ENCODE peak calls at places on chromosomes 5 and 9, in nine cellular contexts. One of them, this sample, is unnamed.

GRCh38 chr9:92164490-92164889 is 49.3 kb upstream of the SPTLC1 start:
- DNase-seq in adipocyte: no peak
- DNase-seq in sigmoid colon: no peak
- DNase-seq in CD8-positive, alpha-beta T cell: no peak
- DNase-seq in AG04450: no peak
- DNase-seq in trophoblast cell: no peak
- DNase-seq in Panc1: no peak
- DNase-seq in fibroblast of lung: no peak
- DNase-seq in skeletal muscle cell: no peak
- DNase-seq in this sample: no peak

GRCh38 chr5:32507738-32508434 is 63.3 kb upstream of the ZFR start:
- DNase-seq in trophoblast cell: peak; percentile 84
- DNase-seq in sigmoid colon: peak; percentile 70
- DNase-seq in Panc1: no peak
- DNase-seq in fibroblast of lung: peak; percentile 65
- DNase-seq in adipocyte: peak; percentile 38
- DNase-seq in skeletal muscle cell: peak; percentile 88
- DNase-seq in AG04450: no peak
- DNase-seq in CD8-positive, alpha-beta T cell: no peak
- DNase-seq in this sample: peak; percentile 69

GRCh38 chr5:43210570-43210969 is 18.5 kb downstream of the NIM1K start:
- DNase-seq in trophoblast cell: peak; percentile 23
- DNase-seq in sigmoid colon: no peak
- DNase-seq in adipocyte: no peak
- DNase-seq in fibroblast of lung: no peak
- DNase-seq in CD8-positive, alpha-beta T cell: no peak
- DNase-seq in skeletal muscle cell: no peak
- DNase-seq in AG04450: no peak
- DNase-seq in Panc1: no peak
- DNase-seq in this sample: no peak

GRCh38 chr5:135156715-135157404 is 122.8 kb upstream of the PITX1 start:
- DNase-seq in fibroblast of lung: no peak
- DNase-seq in Panc1: no peak
- DNase-seq in AG04450: no peak
- DNase-seq in adipocyte: no peak
- DNase-seq in trophoblast cell: no peak
- DNase-seq in skeletal muscle cell: no peak
- DNase-seq in sigmoid colon: no peak
- DNase-seq in CD8-positive, alpha-beta T cell: no peak
- DNase-seq in this sample: no peak

GRCh38 chr5:27947088-27947487 is 908.7 kb upstream of the CDH9 start:
- DNase-seq in adipocyte: no peak
- DNase-seq in trophoblast cell: no peak
- DNase-seq in AG04450: no peak
- DNase-seq in skeletal muscle cell: no peak
- DNase-seq in Panc1: no peak
- DNase-seq in CD8-positive, alpha-beta T cell: no peak
- DNase-seq in fibroblast of lung: no peak
- DNase-seq in sigmoid colon: no peak
- DNase-seq in this sample: peak; percentile 58

GRCh38 chr5:136120529-136120928 is 12.1 kb upstream of the SMAD5 start:
- DNase-seq in Panc1: no peak
- DNase-seq in CD8-positive, alpha-beta T cell: no peak
- DNase-seq in AG04450: no peak
- DNase-seq in fibroblast of lung: no peak
- DNase-seq in skeletal muscle cell: no peak
- DNase-seq in sigmoid colon: no peak
- DNase-seq in trophoblast cell: peak; percentile 20
- DNase-seq in adipocyte: no peak
- DNase-seq in this sample: no peak

GRCh38 chr9:111980398-111980797 is 83.8 kb downstream of the UGCG start:
- DNase-seq in trophoblast cell: peak; percentile 24
- DNase-seq in skeletal muscle cell: no peak
- DNase-seq in adipocyte: no peak
- DNase-seq in CD8-positive, alpha-beta T cell: no peak
- DNase-seq in Panc1: no peak
- DNase-seq in fibroblast of lung: no peak
- DNase-seq in AG04450: no peak
- DNase-seq in sigmoid colon: no peak
- DNase-seq in this sample: no peak

GRCh38 chr5:53645581-53645980 is 85.1 kb downstream of the NDUFS4 start:
- DNase-seq in CD8-positive, alpha-beta T cell: no peak
- DNase-seq in Panc1: no peak
- DNase-seq in fibroblast of lung: no peak
- DNase-seq in adipocyte: no peak
- DNase-seq in sigmoid colon: no peak
- DNase-seq in AG04450: no peak
- DNase-seq in skeletal muscle cell: no peak
- DNase-seq in trophoblast cell: no peak
- DNase-seq in this sample: no peak

GRCh38 chr5:173330151-173330855 is 2.1 kb upstream of the STC2 start:
- DNase-seq in CD8-positive, alpha-beta T cell: no peak
- DNase-seq in fibroblast of lung: no peak
- DNase-seq in Panc1: no peak
- DNase-seq in sigmoid colon: no peak
- DNase-seq in trophoblast cell: no peak
- DNase-seq in AG04450: no peak
- DNase-seq in skeletal muscle cell: no peak
- DNase-seq in adipocyte: no peak
- DNase-seq in this sample: no peak

GRCh38 chr5:187617-188451 is 3.5 kb upstream of the LRRC14B start:
- DNase-seq in CD8-positive, alpha-beta T cell: no peak
- DNase-seq in fibroblast of lung: no peak
- DNase-seq in Panc1: no peak
- DNase-seq in skeletal muscle cell: no peak
- DNase-seq in adipocyte: no peak
- DNase-seq in trophoblast cell: no peak
- DNase-seq in sigmoid colon: peak; percentile 59
- DNase-seq in AG04450: no peak
- DNase-seq in this sample: no peak

GRCh38 chr9:128323192-128323730 is 622 bp downstream of the COQ4 start:
- DNase-seq in fibroblast of lung: peak; percentile 63
- DNase-seq in AG04450: no peak
- DNase-seq in adipocyte: peak; percentile 55
- DNase-seq in sigmoid colon: no peak
- DNase-seq in trophoblast cell: peak; percentile 16
- DNase-seq in skeletal muscle cell: no peak
- DNase-seq in CD8-positive, alpha-beta T cell: no peak
- DNase-seq in Panc1: no peak
- DNase-seq in this sample: peak; percentile 35

GRCh38 chr5:17021363-17021932 is 85.4 kb upstream of the MYO10 start:
- DNase-seq in CD8-positive, alpha-beta T cell: no peak
- DNase-seq in fibroblast of lung: no peak
- DNase-seq in sigmoid colon: no peak
- DNase-seq in trophoblast cell: no peak
- DNase-seq in skeletal muscle cell: no peak
- DNase-seq in AG04450: no peak
- DNase-seq in Panc1: no peak
- DNase-seq in adipocyte: peak; percentile 36
- DNase-seq in this sample: no peak

GRCh38 chr5:160229190-160229742 is at the start of gene FABP6:
- DNase-seq in skeletal muscle cell: no peak
- DNase-seq in Panc1: no peak
- DNase-seq in CD8-positive, alpha-beta T cell: no peak
- DNase-seq in trophoblast cell: no peak
- DNase-seq in AG04450: no peak
- DNase-seq in adipocyte: no peak
- DNase-seq in fibroblast of lung: no peak
- DNase-seq in sigmoid colon: no peak
- DNase-seq in this sample: no peak

GRCh38 chr9:20269620-20270019 is 352.7 kb downstream of the MLLT3 start:
- DNase-seq in Panc1: no peak
- DNase-seq in fibroblast of lung: no peak
- DNase-seq in skeletal muscle cell: no peak
- DNase-seq in sigmoid colon: no peak
- DNase-seq in CD8-positive, alpha-beta T cell: no peak
- DNase-seq in trophoblast cell: peak; percentile 27
- DNase-seq in adipocyte: no peak
- DNase-seq in AG04450: no peak
- DNase-seq in this sample: no peak

GRCh38 chr5:140966293-140967225 is at the start of gene PCDHAC2:
- DNase-seq in Panc1: no peak
- DNase-seq in trophoblast cell: no peak
- DNase-seq in sigmoid colon: peak; percentile 71
- DNase-seq in adipocyte: peak; percentile 18
- DNase-seq in fibroblast of lung: peak; percentile 24
- DNase-seq in AG04450: no peak
- DNase-seq in skeletal muscle cell: no peak
- DNase-seq in CD8-positive, alpha-beta T cell: no peak
- DNase-seq in this sample: no peak

GRCh38 chr5:72847439-72847838 is 31.0 kb downstream of the TNPO1 start:
- DNase-seq in fibroblast of lung: peak; percentile 42
- DNase-seq in sigmoid colon: no peak
- DNase-seq in trophoblast cell: no peak
- DNase-seq in AG04450: no peak
- DNase-seq in CD8-positive, alpha-beta T cell: no peak
- DNase-seq in adipocyte: peak; percentile 53
- DNase-seq in skeletal muscle cell: no peak
- DNase-seq in Panc1: no peak
- DNase-seq in this sample: no peak

GRCh38 chr5:72848474-72849428 is 32.3 kb downstream of the TNPO1 start:
- DNase-seq in adipocyte: peak; percentile 76
- DNase-seq in skeletal muscle cell: no peak
- DNase-seq in fibroblast of lung: no peak
- DNase-seq in CD8-positive, alpha-beta T cell: peak; percentile 31
- DNase-seq in sigmoid colon: peak; percentile 71
- DNase-seq in Panc1: no peak
- DNase-seq in AG04450: no peak
- DNase-seq in trophoblast cell: peak; percentile 44
- DNase-seq in this sample: peak; percentile 23

GRCh38 chr5:72849546-72849945 is 33.1 kb downstream of the TNPO1 start:
- DNase-seq in fibroblast of lung: no peak
- DNase-seq in CD8-positive, alpha-beta T cell: no peak
- DNase-seq in skeletal muscle cell: no peak
- DNase-seq in sigmoid colon: no peak
- DNase-seq in Panc1: no peak
- DNase-seq in trophoblast cell: peak; percentile 8
- DNase-seq in adipocyte: peak; percentile 52
- DNase-seq in AG04450: no peak
- DNase-seq in this sample: no peak

GRCh38 chr5:72846483-72846882 is 30.0 kb downstream of the TNPO1 start:
- DNase-seq in Panc1: no peak
- DNase-seq in adipocyte: no peak
- DNase-seq in CD8-positive, alpha-beta T cell: no peak
- DNase-seq in skeletal muscle cell: no peak
- DNase-seq in trophoblast cell: no peak
- DNase-seq in AG04450: no peak
- DNase-seq in sigmoid colon: no peak
- DNase-seq in fibroblast of lung: no peak
- DNase-seq in this sample: no peak

GRCh38 chr5:72847989-72848473 is 31.6 kb downstream of the TNPO1 start:
- DNase-seq in AG04450: peak; percentile 76
- DNase-seq in Panc1: peak; percentile 71
- DNase-seq in adipocyte: peak; percentile 97
- DNase-seq in fibroblast of lung: peak; percentile 93
- DNase-seq in CD8-positive, alpha-beta T cell: peak; percentile 75
- DNase-seq in trophoblast cell: peak; percentile 92
- DNase-seq in sigmoid colon: peak; percentile 93
- DNase-seq in skeletal muscle cell: peak; percentile 81
- DNase-seq in this sample: peak; percentile 94
- H3K4me3 ChIP-seq in AG04450: peak overlapping the region; percentile 87
- H3K4me3 ChIP-seq in Panc1: peak overlapping the region; percentile 84
- H3K4me3 ChIP-seq in adipocyte: peak overlapping the region; percentile 98
- H3K4me3 ChIP-seq in fibroblast of lung: peak overlapping the region; percentile 80
- H3K4me3 ChIP-seq in CD8-positive, alpha-beta T cell: peak overlapping the region; percentile 84
- H3K4me3 ChIP-seq in trophoblast cell: peak overlapping the region; percentile 92
- H3K4me3 ChIP-seq in sigmoid colon: peak overlapping the region; percentile 71
- H3K4me3 ChIP-seq in skeletal muscle cell: peak overlapping the region; percentile 79
- H3K4me3 ChIP-seq in this sample: peak overlapping the region; percentile 80

GRCh38 chr9:4430492-4431261 is 59.6 kb upstream of the SLC1A1 start:
- DNase-seq in fibroblast of lung: peak; percentile 12
- DNase-seq in sigmoid colon: no peak
- DNase-seq in AG04450: no peak
- DNase-seq in skeletal muscle cell: no peak
- DNase-seq in CD8-positive, alpha-beta T cell: no peak
- DNase-seq in adipocyte: peak; percentile 40
- DNase-seq in Panc1: no peak
- DNase-seq in trophoblast cell: peak; percentile 35
- DNase-seq in this sample: no peak
- H3K4me3 ChIP-seq in fibroblast of lung: no peak overlapping the region
- H3K4me3 ChIP-seq in sigmoid colon: no peak overlapping the region
- H3K4me3 ChIP-seq in AG04450: no peak overlapping the region
- H3K4me3 ChIP-seq in skeletal muscle cell: no peak overlapping the region
- H3K4me3 ChIP-seq in CD8-positive, alpha-beta T cell: no peak overlapping the region
- H3K4me3 ChIP-seq in adipocyte: peak overlapping the region; percentile 45
- H3K4me3 ChIP-seq in Panc1: no peak overlapping the region
- H3K4me3 ChIP-seq in trophoblast cell: no peak overlapping the region
- H3K4me3 ChIP-seq in this sample: no peak overlapping the region

DNA sequence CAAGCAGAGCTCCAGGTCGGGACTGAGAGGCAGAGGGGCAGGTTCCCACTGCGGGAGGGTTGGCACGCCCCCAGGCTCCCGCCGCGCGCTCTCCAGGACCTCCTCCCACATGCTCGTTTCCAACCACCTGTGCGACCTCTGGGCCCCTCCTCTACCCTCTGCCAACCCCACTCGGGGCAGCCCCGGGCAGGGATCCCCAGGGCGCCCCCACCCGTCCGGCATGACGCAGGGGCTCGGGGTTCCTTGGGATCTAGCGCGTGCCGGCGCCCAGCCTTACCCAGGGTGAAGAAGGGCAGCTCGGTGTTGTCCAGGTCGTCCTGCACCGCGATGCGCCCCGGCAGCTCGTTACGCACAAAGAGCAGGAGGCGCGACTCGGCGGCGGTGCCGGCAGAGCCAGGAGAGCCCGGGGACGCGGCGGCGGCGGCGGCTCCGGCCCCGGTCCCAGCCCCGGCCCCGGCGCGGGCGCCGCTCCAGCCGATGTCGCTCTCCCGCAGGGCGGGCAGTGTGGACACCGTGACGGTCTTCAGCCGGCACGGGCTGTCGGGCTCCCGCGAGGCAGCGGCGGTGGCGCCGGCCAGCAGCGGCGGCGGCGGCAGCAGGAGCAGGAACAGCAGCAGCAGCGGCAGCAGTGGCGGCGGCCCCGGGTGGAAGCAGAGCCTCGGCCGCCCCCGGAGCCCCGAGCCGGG is 494 bp downstream of the ASTN2 start:
- DNase-seq in CD8-positive, alpha-beta T cell: no peak
- DNase-seq in sigmoid colon: no peak
- DNase-seq in AG04450: no peak
- DNase-seq in fibroblast of lung: no peak
- DNase-seq in trophoblast cell: peak; percentile 50
- DNase-seq in adipocyte: peak; percentile 40
- DNase-seq in skeletal muscle cell: no peak
- DNase-seq in Panc1: no peak
- DNase-seq in this sample: no peak
- H3K4me3 ChIP-seq in CD8-positive, alpha-beta T cell: no peak overlapping the region
- H3K4me3 ChIP-seq in sigmoid colon: no peak overlapping the region
- H3K4me3 ChIP-seq in AG04450: peak overlapping the region; percentile 10
- H3K4me3 ChIP-seq in fibroblast of lung: no peak overlapping the region
- H3K4me3 ChIP-seq in trophoblast cell: peak overlapping the region; percentile 79
- H3K4me3 ChIP-seq in adipocyte: peak overlapping the region; percentile 52
- H3K4me3 ChIP-seq in skeletal muscle cell: peak overlapping the region; percentile 37
- H3K4me3 ChIP-seq in Panc1: peak overlapping the region; percentile 25
- H3K4me3 ChIP-seq in this sample: no peak overlapping the region

DNA sequence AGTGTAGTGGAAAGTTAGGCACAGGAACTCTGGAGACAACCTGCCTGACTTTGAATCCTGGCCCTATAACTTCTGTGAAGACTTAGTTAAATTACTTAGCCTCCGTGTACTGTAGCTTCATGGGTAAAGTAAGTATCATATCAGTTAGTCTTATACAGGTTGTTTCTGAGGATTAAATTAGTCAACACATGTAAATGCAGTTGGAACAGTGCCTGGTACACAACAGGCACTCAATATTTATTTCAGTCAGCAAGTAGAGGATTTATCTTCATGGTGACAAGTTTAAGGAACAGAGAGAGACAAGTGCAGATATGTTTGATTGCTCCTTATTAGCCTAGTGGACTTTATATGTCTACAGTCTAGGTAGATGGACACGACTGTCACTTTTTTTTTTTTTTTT is 2.7 kb downstream of the TSLP start:
- DNase-seq in fibroblast of lung: no peak
- DNase-seq in skeletal muscle cell: no peak
- DNase-seq in Panc1: no peak
- DNase-seq in sigmoid colon: no peak
- DNase-seq in CD8-positive, alpha-beta T cell: no peak
- DNase-seq in AG04450: no peak
- DNase-seq in trophoblast cell: no peak
- DNase-seq in adipocyte: no peak
- DNase-seq in this sample: no peak
- H3K4me3 ChIP-seq in fibroblast of lung: peak overlapping the region; percentile 72
- H3K4me3 ChIP-seq in skeletal muscle cell: peak overlapping the region; percentile 55
- H3K4me3 ChIP-seq in Panc1: no peak overlapping the region
- H3K4me3 ChIP-seq in sigmoid colon: no peak overlapping the region
- H3K4me3 ChIP-seq in CD8-positive, alpha-beta T cell: no peak overlapping the region
- H3K4me3 ChIP-seq in AG04450: peak overlapping the region; percentile 67
- H3K4me3 ChIP-seq in trophoblast cell: no peak overlapping the region
- H3K4me3 ChIP-seq in adipocyte: peak overlapping the region; percentile 91
- H3K4me3 ChIP-seq in this sample: no peak overlapping the region